ENCODE peak calls at places on chromosome 21, in five cellular contexts. One of them, this sample, is unnamed.

GRCh38 chr21:29376556-29376955 is 77.8 kb downstream of the BACH1 start:
- DNase-seq in AG09309: no peak
- DNase-seq in AG04450: no peak
- DNase-seq in tibial nerve: peak; percentile 18
- DNase-seq in WERI-Rb-1: peak; percentile 87
- DNase-seq in this sample: peak; percentile 66

GRCh38 chr21:34367320-34367935 is 3.6 kb downstream of the KCNE2 start:
- DNase-seq in AG09309: peak; percentile 83
- DNase-seq in AG04450: peak; percentile 55
- DNase-seq in tibial nerve: peak; percentile 77
- DNase-seq in WERI-Rb-1: peak; percentile 69
- DNase-seq in this sample: peak; percentile 42

GRCh38 chr21:44552681-44553080 is 1.4 kb upstream of the KRTAP10-2 start:
- DNase-seq in AG09309: no peak
- DNase-seq in AG04450: no peak
- DNase-seq in tibial nerve: no peak
- DNase-seq in WERI-Rb-1: no peak
- DNase-seq in this sample: no peak

GRCh38 chr21:41429305-41429704 is 3.3 kb downstream of the MX1 start:
- DNase-seq in AG09309: no peak
- DNase-seq in AG04450: no peak
- DNase-seq in tibial nerve: no peak
- DNase-seq in WERI-Rb-1: no peak
- DNase-seq in this sample: no peak

GRCh38 chr21:27206368-27206982 is 239.6 kb upstream of the ADAMTS5 start:
- DNase-seq in AG09309: no peak
- DNase-seq in AG04450: no peak
- DNase-seq in tibial nerve: no peak
- DNase-seq in WERI-Rb-1: no peak
- DNase-seq in this sample: no peak

GRCh38 chr21:33514234-33514633 is 22.7 kb upstream of the DNAJC28 start:
- DNase-seq in AG09309: peak; percentile 63
- DNase-seq in AG04450: no peak
- DNase-seq in tibial nerve: no peak
- DNase-seq in WERI-Rb-1: no peak
- DNase-seq in this sample: no peak

GRCh38 chr21:37546949-37547614 is 180.5 kb downstream of the DYRK1A start:
- DNase-seq in AG09309: no peak
- DNase-seq in AG04450: no peak
- DNase-seq in tibial nerve: no peak
- DNase-seq in WERI-Rb-1: peak; percentile 91
- DNase-seq in this sample: no peak

GRCh38 chr21:17779486-17779885 is 39.7 kb downstream of the C21orf91 start:
- DNase-seq in AG09309: no peak
- DNase-seq in AG04450: no peak
- DNase-seq in tibial nerve: no peak
- DNase-seq in WERI-Rb-1: no peak
- DNase-seq in this sample: no peak

GRCh38 chr21:15289896-15290841 is 225.4 kb upstream of the NRIP1 start:
- DNase-seq in AG09309: no peak
- DNase-seq in AG04450: no peak
- DNase-seq in tibial nerve: no peak
- DNase-seq in WERI-Rb-1: no peak
- DNase-seq in this sample: no peak

GRCh38 chr21:35149698-35150097 is 100.6 kb upstream of the RUNX1 start:
- DNase-seq in AG09309: no peak
- DNase-seq in AG04450: no peak
- DNase-seq in tibial nerve: no peak
- DNase-seq in WERI-Rb-1: no peak
- DNase-seq in this sample: no peak

GRCh38 chr21:44761011-44761729 is 40.5 kb downstream of the UBE2G2 start:
- DNase-seq in AG09309: no peak
- DNase-seq in AG04450: no peak
- DNase-seq in tibial nerve: no peak
- DNase-seq in WERI-Rb-1: peak; percentile 75
- DNase-seq in this sample: no peak

GRCh38 chr21:39951183-39952101 is 84.2 kb downstream of the PCP4 start:
- DNase-seq in AG09309: no peak
- DNase-seq in AG04450: no peak
- DNase-seq in tibial nerve: no peak
- DNase-seq in WERI-Rb-1: no peak
- DNase-seq in this sample: no peak

GRCh38 chr21:39954570-39954969 is 87.3 kb downstream of the PCP4 start:
- DNase-seq in AG09309: no peak
- DNase-seq in AG04450: no peak
- DNase-seq in tibial nerve: no peak
- DNase-seq in WERI-Rb-1: no peak
- DNase-seq in this sample: no peak

GRCh38 chr21:39955326-39955725 is 88.1 kb downstream of the PCP4 start:
- DNase-seq in AG09309: no peak
- DNase-seq in AG04450: no peak
- DNase-seq in tibial nerve: no peak
- DNase-seq in WERI-Rb-1: no peak
- DNase-seq in this sample: no peak

GRCh38 chr21:39956586-39956985 is 89.3 kb downstream of the PCP4 start:
- DNase-seq in AG09309: no peak
- DNase-seq in AG04450: no peak
- DNase-seq in tibial nerve: no peak
- DNase-seq in WERI-Rb-1: no peak
- DNase-seq in this sample: no peak

GRCh38 chr21:39952265-39952664 is 85.0 kb downstream of the PCP4 start:
- DNase-seq in AG09309: no peak
- DNase-seq in AG04450: no peak
- DNase-seq in tibial nerve: no peak
- DNase-seq in WERI-Rb-1: no peak
- DNase-seq in this sample: no peak
- TF ChIP-seq CTCF in AG09309: no peak
- TF ChIP-seq CTCF in AG04450: no peak
- TF ChIP-seq CTCF in tibial nerve: no peak
- TF ChIP-seq CTCF in WERI-Rb-1: no peak
- TF ChIP-seq CTCF in this sample: no peak

DNA sequence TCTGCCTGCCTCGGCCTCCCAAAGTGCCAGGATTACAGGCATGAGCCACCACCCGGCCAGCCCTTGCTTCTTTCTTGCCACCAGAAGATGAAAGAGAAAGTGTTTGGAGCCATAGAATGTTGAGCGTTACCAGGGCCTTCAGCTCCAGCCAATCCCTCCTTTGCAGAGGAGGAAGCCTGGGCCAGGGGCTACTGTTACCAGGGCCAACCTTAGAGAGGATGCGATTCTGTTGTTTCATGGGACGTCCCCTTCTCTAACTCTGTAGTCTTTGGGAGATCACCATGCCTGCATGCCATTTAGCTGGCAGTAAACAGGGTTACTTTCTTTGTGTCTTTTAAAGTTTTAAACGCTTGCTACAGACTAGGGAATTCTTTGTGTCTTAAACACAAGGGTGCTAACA is 45.8 kb downstream of the CLDN14 start:
- DNase-seq in AG09309: no peak
- DNase-seq in AG04450: no peak
- DNase-seq in tibial nerve: no peak
- DNase-seq in WERI-Rb-1: no peak
- DNase-seq in this sample: no peak
- TF ChIP-seq CTCF in AG09309: no peak
- TF ChIP-seq CTCF in AG04450: no peak
- TF ChIP-seq CTCF in tibial nerve: no peak
- TF ChIP-seq CTCF in WERI-Rb-1: no peak
- TF ChIP-seq CTCF in this sample: no peak

GRCh38 chr21:16608209-16608830 is 878.5 kb downstream of the USP25 start:
- DNase-seq in AG09309: no peak
- DNase-seq in AG04450: no peak
- DNase-seq in tibial nerve: no peak
- DNase-seq in WERI-Rb-1: no peak
- DNase-seq in this sample: no peak
- TF ChIP-seq CTCF in AG09309: peak; percentile 43
- TF ChIP-seq CTCF in AG04450: peak; percentile 35
- TF ChIP-seq CTCF in tibial nerve: no peak
- TF ChIP-seq CTCF in WERI-Rb-1: no peak
- TF ChIP-seq CTCF in this sample: no peak

GRCh38 chr21:42539931-42540343 is 26.3 kb downstream of the SLC37A1 start:
- DNase-seq in AG09309: no peak
- DNase-seq in AG04450: no peak
- DNase-seq in tibial nerve: no peak
- DNase-seq in WERI-Rb-1: peak; percentile 71
- DNase-seq in this sample: no peak
- TF ChIP-seq CTCF in AG09309: peak; percentile 12
- TF ChIP-seq CTCF in AG04450: no peak
- TF ChIP-seq CTCF in tibial nerve: no peak
- TF ChIP-seq CTCF in WERI-Rb-1: peak; percentile 67
- TF ChIP-seq CTCF in this sample: no peak

DNA sequence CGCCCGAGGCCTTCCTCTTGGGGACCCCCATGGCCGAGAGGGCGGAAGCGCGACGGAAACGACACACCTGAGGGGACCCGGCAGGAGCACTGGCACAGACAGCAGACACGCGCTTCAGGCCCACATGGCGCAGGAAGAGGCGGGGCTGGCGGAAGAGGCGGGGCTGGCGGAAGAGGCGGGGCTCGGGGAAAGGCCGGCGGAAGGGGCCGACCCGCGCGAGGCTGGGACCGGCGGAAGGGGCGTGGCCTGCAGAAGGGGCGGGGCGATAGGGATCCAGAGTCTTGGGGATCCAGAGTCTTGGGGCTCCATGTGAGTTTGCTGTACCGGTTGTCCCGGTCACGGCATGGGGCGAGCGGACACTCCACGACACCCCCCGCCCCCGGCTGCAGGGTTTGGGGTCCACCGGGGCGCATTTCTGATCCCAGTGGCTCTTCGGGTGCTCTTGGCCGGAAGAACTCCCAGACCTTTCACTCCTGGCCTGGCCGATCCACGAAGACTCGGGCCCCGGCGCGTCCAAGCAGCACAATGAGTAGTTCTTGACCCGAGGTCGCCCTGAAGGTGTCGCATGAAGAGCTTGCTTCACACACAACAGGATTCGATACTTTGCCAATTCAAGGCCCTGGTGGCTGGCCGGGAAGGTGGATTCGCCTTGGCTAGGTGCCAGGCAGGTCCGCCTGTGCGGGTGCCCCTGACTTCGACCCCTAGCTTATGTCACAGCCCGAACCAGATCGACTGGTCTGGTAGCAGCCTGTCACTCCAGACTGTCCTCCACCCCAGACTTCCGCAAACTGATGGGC is at the start of gene URB1:
- DNase-seq in AG09309: no peak
- DNase-seq in AG04450: peak; percentile 32
- DNase-seq in tibial nerve: peak; percentile 90
- DNase-seq in WERI-Rb-1: peak; percentile 95
- DNase-seq in this sample: peak; percentile 96
- TF ChIP-seq CTCF in AG09309: no peak
- TF ChIP-seq CTCF in AG04450: no peak
- TF ChIP-seq CTCF in tibial nerve: no peak
- TF ChIP-seq CTCF in WERI-Rb-1: no peak
- TF ChIP-seq CTCF in this sample: no peak